ENCODE peak calls at places on chromosome 12, in nine cellular contexts. One of them, this sample, is unnamed.
A peak's percentile ranks its signal among the peaks of the same experiment; 100 is the strongest.

GRCh38 chr12:75660107-75660530 is 148.7 kb upstream of the KRR1 start:
- DNase-seq in omental fat pad: no peak
- DNase-seq in Calu3: peak; percentile 25
- DNase-seq in foreskin fibroblast: peak; percentile 90
- DNase-seq in adrenal gland: no peak
- DNase-seq in epithelial cell of esophagus: peak; percentile 94
- DNase-seq in pancreas: no peak
- DNase-seq in transverse colon: no peak
- DNase-seq in bronchial epithelial cell: peak; percentile 99
- DNase-seq in this sample: no peak

GRCh38 chr12:49543221-49543913 is 4.5 kb downstream of the KCNH3 start:
- DNase-seq in epithelial cell of esophagus: no peak
- DNase-seq in adrenal gland: no peak
- DNase-seq in pancreas: no peak
- DNase-seq in bronchial epithelial cell: no peak
- DNase-seq in omental fat pad: no peak
- DNase-seq in Calu3: no peak
- DNase-seq in transverse colon: no peak
- DNase-seq in foreskin fibroblast: no peak
- DNase-seq in this sample: no peak

GRCh38 chr12:110349521-110350151 is 53.9 kb downstream of the ANAPC7 start:
- DNase-seq in Calu3: no peak
- DNase-seq in transverse colon: no peak
- DNase-seq in bronchial epithelial cell: no peak
- DNase-seq in adrenal gland: peak; percentile 46
- DNase-seq in omental fat pad: no peak
- DNase-seq in pancreas: no peak
- DNase-seq in epithelial cell of esophagus: no peak
- DNase-seq in foreskin fibroblast: no peak
- DNase-seq in this sample: no peak

GRCh38 chr12:132393991-132394949 is 64.9 kb upstream of the GALNT9 start:
- DNase-seq in transverse colon: peak; percentile 0
- DNase-seq in pancreas: no peak
- DNase-seq in bronchial epithelial cell: no peak
- DNase-seq in adrenal gland: no peak
- DNase-seq in foreskin fibroblast: no peak
- DNase-seq in epithelial cell of esophagus: no peak
- DNase-seq in Calu3: no peak
- DNase-seq in omental fat pad: no peak
- DNase-seq in this sample: peak; percentile 73

GRCh38 chr12:51442324-51442723 is 17.7 kb downstream of the SLC4A8 start:
- DNase-seq in epithelial cell of esophagus: peak; percentile 15
- DNase-seq in omental fat pad: no peak
- DNase-seq in adrenal gland: no peak
- DNase-seq in foreskin fibroblast: peak; percentile 78
- DNase-seq in bronchial epithelial cell: no peak
- DNase-seq in pancreas: no peak
- DNase-seq in Calu3: no peak
- DNase-seq in transverse colon: no peak
- DNase-seq in this sample: no peak

GRCh38 chr12:59121466-59121865 is 201.2 kb upstream of the LRIG3 start:
- DNase-seq in bronchial epithelial cell: no peak
- DNase-seq in foreskin fibroblast: peak; percentile 9
- DNase-seq in pancreas: no peak
- DNase-seq in epithelial cell of esophagus: no peak
- DNase-seq in transverse colon: no peak
- DNase-seq in Calu3: no peak
- DNase-seq in adrenal gland: no peak
- DNase-seq in omental fat pad: no peak
- DNase-seq in this sample: no peak

GRCh38 chr12:120262852-120263724 is 2.4 kb downstream of the PXN start:
- DNase-seq in epithelial cell of esophagus: no peak
- DNase-seq in transverse colon: no peak
- DNase-seq in omental fat pad: no peak
- DNase-seq in adrenal gland: no peak
- DNase-seq in foreskin fibroblast: peak; percentile 77
- DNase-seq in Calu3: no peak
- DNase-seq in bronchial epithelial cell: no peak
- DNase-seq in pancreas: no peak
- DNase-seq in this sample: no peak

GRCh38 chr12:42588981-42589464 is 523 bp downstream of the PRICKLE1 start:
- DNase-seq in Calu3: peak; percentile 56
- DNase-seq in bronchial epithelial cell: no peak
- DNase-seq in transverse colon: peak; percentile 13
- DNase-seq in omental fat pad: no peak
- DNase-seq in foreskin fibroblast: peak; percentile 77
- DNase-seq in pancreas: peak; percentile 32
- DNase-seq in epithelial cell of esophagus: peak; percentile 56
- DNase-seq in adrenal gland: peak; percentile 27
- DNase-seq in this sample: no peak

GRCh38 chr12:34406996-34407300 is 384.7 kb downstream of the ALG10 start:
- DNase-seq in omental fat pad: no peak
- DNase-seq in bronchial epithelial cell: no peak
- DNase-seq in foreskin fibroblast: no peak
- DNase-seq in Calu3: no peak
- DNase-seq in adrenal gland: peak; percentile 6
- DNase-seq in pancreas: peak; percentile 5
- DNase-seq in epithelial cell of esophagus: no peak
- DNase-seq in transverse colon: peak; percentile 4
- DNase-seq in this sample: peak; percentile 77

GRCh38 chr12:18899162-18899561 is 161.2 kb downstream of the CAPZA3 start:
- DNase-seq in epithelial cell of esophagus: no peak
- DNase-seq in bronchial epithelial cell: no peak
- DNase-seq in foreskin fibroblast: no peak
- DNase-seq in pancreas: no peak
- DNase-seq in transverse colon: no peak
- DNase-seq in Calu3: no peak
- DNase-seq in adrenal gland: no peak
- DNase-seq in omental fat pad: no peak
- DNase-seq in this sample: no peak

GRCh38 chr12:75526655-75527511 is 15.5 kb upstream of the KRR1 start:
- DNase-seq in epithelial cell of esophagus: peak; percentile 59
- DNase-seq in adrenal gland: no peak
- DNase-seq in pancreas: no peak
- DNase-seq in transverse colon: no peak
- DNase-seq in foreskin fibroblast: peak; percentile 81
- DNase-seq in bronchial epithelial cell: peak; percentile 56
- DNase-seq in Calu3: peak; percentile 19
- DNase-seq in omental fat pad: no peak
- DNase-seq in this sample: no peak

DNA sequence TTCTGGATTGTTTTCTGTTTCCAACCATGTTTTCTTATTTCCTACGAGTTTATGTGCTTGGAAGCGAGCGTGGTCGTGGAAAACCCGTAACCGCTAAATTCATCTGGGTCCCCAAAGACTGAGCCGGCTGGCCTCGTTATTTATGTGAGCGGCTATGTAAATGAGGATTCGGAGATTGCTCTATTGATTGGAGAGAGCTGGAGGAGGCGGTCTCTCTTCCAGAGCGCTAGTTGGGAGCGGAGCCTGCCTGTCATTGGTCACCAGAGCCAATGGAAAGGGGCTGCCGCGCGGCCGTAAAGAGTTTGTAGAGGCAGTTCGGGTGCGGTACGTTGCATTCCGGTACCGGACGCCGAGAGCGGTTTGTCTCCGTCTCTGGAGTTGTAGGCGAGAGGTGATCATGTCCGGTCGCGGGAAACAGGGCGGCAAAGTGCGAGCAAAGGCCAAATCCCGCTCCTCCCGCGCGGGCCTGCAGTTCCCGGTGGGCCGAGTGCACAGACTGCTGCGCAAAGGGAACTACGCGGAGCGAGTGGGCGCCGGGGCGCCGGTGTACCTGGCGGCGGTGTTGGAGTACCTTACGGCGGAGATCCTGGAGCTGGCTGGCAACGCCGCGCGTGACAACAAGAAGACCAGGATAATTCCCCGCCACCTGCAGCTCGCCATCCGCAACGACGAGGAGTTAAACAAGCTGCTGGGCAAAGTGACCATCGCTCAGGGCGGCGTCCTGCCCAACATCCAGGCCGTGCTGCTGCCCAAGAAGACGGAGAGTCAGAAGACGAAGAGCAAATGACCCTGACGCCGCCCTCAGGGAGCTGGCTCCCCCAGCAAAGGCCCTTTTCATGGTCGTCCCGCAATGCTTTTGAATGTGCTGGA is 29.0 kb downstream of the WBP11 start:
- DNase-seq in Calu3: peak; percentile 90
- DNase-seq in bronchial epithelial cell: peak; percentile 87
- DNase-seq in foreskin fibroblast: peak; percentile 98
- DNase-seq in epithelial cell of esophagus: peak; percentile 98
- DNase-seq in omental fat pad: peak; percentile 92
- DNase-seq in pancreas: peak; percentile 95
- DNase-seq in adrenal gland: peak; percentile 95
- DNase-seq in transverse colon: peak; percentile 97
- DNase-seq in this sample: peak; percentile 96
- TF ChIP-seq CTCF in Calu3: no peak
- TF ChIP-seq CTCF in bronchial epithelial cell: no peak
- TF ChIP-seq CTCF in foreskin fibroblast: no peak
- TF ChIP-seq CTCF in epithelial cell of esophagus: no peak
- TF ChIP-seq CTCF in omental fat pad: no peak
- TF ChIP-seq CTCF in pancreas: no peak
- TF ChIP-seq CTCF in adrenal gland: peak; percentile 15
- TF ChIP-seq CTCF in transverse colon: peak; percentile 17
- TF ChIP-seq CTCF in this sample: peak; percentile 40

GRCh38 chr12:66120477-66120876 is 10.1 kb downstream of the LLPH start:
- DNase-seq in adrenal gland: no peak
- DNase-seq in foreskin fibroblast: peak; percentile 31
- DNase-seq in epithelial cell of esophagus: no peak
- DNase-seq in Calu3: no peak
- DNase-seq in pancreas: no peak
- DNase-seq in omental fat pad: no peak
- DNase-seq in bronchial epithelial cell: no peak
- DNase-seq in transverse colon: no peak
- DNase-seq in this sample: no peak
- TF ChIP-seq CTCF in adrenal gland: no peak
- TF ChIP-seq CTCF in foreskin fibroblast: peak; percentile 5
- TF ChIP-seq CTCF in epithelial cell of esophagus: no peak
- TF ChIP-seq CTCF in Calu3: no peak
- TF ChIP-seq CTCF in pancreas: no peak
- TF ChIP-seq CTCF in omental fat pad: no peak
- TF ChIP-seq CTCF in bronchial epithelial cell: no peak
- TF ChIP-seq CTCF in transverse colon: no peak
- TF ChIP-seq CTCF in this sample: peak; percentile 61

DNA sequence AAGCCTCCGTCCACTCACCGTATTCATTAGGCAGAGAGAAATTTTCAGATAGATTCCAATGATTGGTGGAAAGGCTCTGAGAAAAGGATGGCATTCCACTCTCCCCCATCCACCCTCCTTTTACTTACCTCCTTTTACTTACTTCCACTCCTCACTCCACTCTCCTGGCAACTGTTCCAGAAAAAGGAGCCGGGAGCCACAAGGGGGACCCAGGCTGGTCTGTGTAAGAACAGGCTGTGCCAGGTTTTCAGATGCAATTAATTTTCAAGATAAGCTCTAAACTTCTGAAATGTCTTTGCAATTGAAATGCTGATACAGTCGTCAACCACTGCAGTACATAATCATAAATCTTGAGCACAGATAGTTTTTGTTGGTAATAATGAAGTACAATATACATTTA is 248.8 kb downstream of the ANO6 start:
- DNase-seq in Calu3: peak; percentile 15
- DNase-seq in epithelial cell of esophagus: peak; percentile 9
- DNase-seq in adrenal gland: no peak
- DNase-seq in omental fat pad: no peak
- DNase-seq in pancreas: peak; percentile 15
- DNase-seq in foreskin fibroblast: peak; percentile 5
- DNase-seq in transverse colon: no peak
- DNase-seq in bronchial epithelial cell: no peak
- DNase-seq in this sample: no peak
- TF ChIP-seq CTCF in Calu3: no peak
- TF ChIP-seq CTCF in epithelial cell of esophagus: no peak
- TF ChIP-seq CTCF in adrenal gland: no peak
- TF ChIP-seq CTCF in omental fat pad: no peak
- TF ChIP-seq CTCF in pancreas: no peak
- TF ChIP-seq CTCF in foreskin fibroblast: no peak
- TF ChIP-seq CTCF in transverse colon: no peak
- TF ChIP-seq CTCF in bronchial epithelial cell: no peak
- TF ChIP-seq CTCF in this sample: peak; percentile 23

DNA sequence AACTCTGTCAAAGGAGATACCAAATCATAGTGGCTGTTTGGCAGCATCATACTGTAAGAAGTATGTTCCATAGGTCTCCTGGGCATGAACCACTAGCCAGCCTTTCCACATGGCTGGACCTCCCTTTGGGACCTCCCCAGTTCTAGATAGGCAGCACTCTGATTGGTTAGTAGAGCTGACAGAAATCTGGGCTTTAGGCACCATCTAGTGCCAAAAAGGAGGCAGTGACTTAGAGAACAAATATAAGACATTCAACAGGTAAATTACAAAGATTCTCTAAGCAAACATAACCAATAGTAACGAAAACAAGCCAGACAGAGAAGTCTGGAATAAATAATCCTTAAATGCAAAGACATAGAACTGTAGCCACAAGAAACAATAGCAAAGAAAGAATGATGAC is 148.0 kb upstream of the PDE3A start:
- DNase-seq in Calu3: peak; percentile 5
- DNase-seq in foreskin fibroblast: peak; percentile 55
- DNase-seq in adrenal gland: no peak
- DNase-seq in bronchial epithelial cell: peak; percentile 65
- DNase-seq in pancreas: no peak
- DNase-seq in omental fat pad: no peak
- DNase-seq in epithelial cell of esophagus: peak; percentile 45
- DNase-seq in transverse colon: no peak
- DNase-seq in this sample: no peak
- TF ChIP-seq CTCF in Calu3: no peak
- TF ChIP-seq CTCF in foreskin fibroblast: no peak
- TF ChIP-seq CTCF in adrenal gland: peak; percentile 30
- TF ChIP-seq CTCF in bronchial epithelial cell: peak; percentile 36
- TF ChIP-seq CTCF in pancreas: no peak
- TF ChIP-seq CTCF in omental fat pad: no peak
- TF ChIP-seq CTCF in epithelial cell of esophagus: peak; percentile 44
- TF ChIP-seq CTCF in transverse colon: peak; percentile 20
- TF ChIP-seq CTCF in this sample: peak; percentile 61

DNA sequence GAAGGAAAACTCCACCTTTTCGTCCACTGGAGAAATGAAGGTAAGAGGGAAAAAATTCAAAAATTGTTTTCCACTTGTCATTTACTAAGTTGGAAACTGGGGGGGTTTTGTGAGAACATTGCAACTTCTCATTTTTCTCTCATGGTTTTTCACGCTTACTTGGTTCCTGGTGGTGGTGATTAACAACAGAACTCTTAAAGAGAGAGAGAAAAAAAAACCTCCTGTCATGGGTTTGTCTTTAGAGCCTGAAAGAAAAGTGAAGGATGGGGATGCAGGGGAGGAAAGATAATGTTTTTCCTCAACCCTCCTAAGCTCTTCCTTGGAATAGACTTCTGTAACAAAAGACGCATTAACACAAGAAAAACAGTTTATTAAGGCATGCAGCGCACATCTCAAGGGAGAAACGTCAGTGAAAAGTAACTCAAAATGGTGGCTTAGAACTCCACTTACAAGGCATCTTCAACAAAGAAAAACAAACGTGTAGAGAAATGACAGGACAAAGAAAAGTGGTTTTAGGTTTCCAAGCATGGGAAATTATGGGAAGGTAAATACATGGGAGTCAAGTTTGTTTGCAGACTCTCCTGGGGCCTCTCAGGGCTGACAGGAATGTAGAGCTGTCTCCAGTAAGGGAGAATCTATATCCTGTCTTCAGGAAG is 81.9 kb upstream of the ATF7IP start:
- DNase-seq in foreskin fibroblast: no peak
- DNase-seq in adrenal gland: no peak
- DNase-seq in bronchial epithelial cell: no peak
- DNase-seq in pancreas: no peak
- DNase-seq in omental fat pad: no peak
- DNase-seq in transverse colon: no peak
- DNase-seq in epithelial cell of esophagus: no peak
- DNase-seq in Calu3: no peak
- DNase-seq in this sample: no peak
- TF ChIP-seq CTCF in foreskin fibroblast: no peak
- TF ChIP-seq CTCF in adrenal gland: no peak
- TF ChIP-seq CTCF in bronchial epithelial cell: no peak
- TF ChIP-seq CTCF in pancreas: no peak
- TF ChIP-seq CTCF in omental fat pad: no peak
- TF ChIP-seq CTCF in transverse colon: no peak
- TF ChIP-seq CTCF in epithelial cell of esophagus: no peak
- TF ChIP-seq CTCF in Calu3: no peak
- TF ChIP-seq CTCF in this sample: no peak